ENCODE peak calls at places on chromosomes 12 and 14, in ten cellular contexts. Y is activated T-cell treated with anti-CD3 and anti-CD28 coated beads for 1 hour; T is nephron progenitor cell; D is endothelial cell; W is CD8-positive, alpha-beta T cell; S is smooth muscle cell of the brain vasculature; M is Caco-2; C is ureter; L is stimulated activated CD4-positive, alpha-beta T cell treated with anti-CD3 and anti-CD28 coated beads, Interleukin-15, amount 100 ng/mL, for 1 hour; B is HT-29. Z is an unnamed sample.
A peak's percentile ranks its signal among the peaks of the same experiment; 100 is the strongest.

GRCh38 chr12:131869871-131870418 is 24.5 kb upstream of the ULK1 start:
- DNase-seq in W (no peak), Y (no peak), T (no peak), C (no peak), M (no peak), L (no peak), D (no peak), B (no peak), S (no peak), Z (no peak)

GRCh38 chr12:32895688-32896437 is 714 bp downstream of the PKP2 start:
- DNase-seq in W (no peak), L (no peak), S (no peak), D (peak; percentile 13), Y (no peak), M (peak; percentile 74), T (peak; percentile 43), C (no peak), B (peak; percentile 74), Z (no peak)

GRCh38 chr14:79186523-79186922 is 1016.4 kb downstream of the NRXN3 start:
- DNase-seq in S (no peak), C (no peak), Y (no peak), T (no peak), L (no peak), D (no peak), W (no peak), B (no peak), M (no peak), Z (no peak)

GRCh38 chr14:105486974-105487448 is 325 bp downstream of the CRIP1 start:
- DNase-seq in Y (peak; percentile 57), D (no peak), B (peak; percentile 56), T (peak; percentile 59), L (peak; percentile 54), M (no peak), C (peak; percentile 75), S (no peak), W (peak; percentile 73), Z (no peak)

GRCh38 chr12:65999564-66000280 is 130.8 kb downstream of the LLPH start:
- DNase-seq in M (no peak), L (no peak), S (no peak), Y (no peak), B (no peak), W (no peak), C (no peak), D (no peak), T (no peak), Z (no peak)

GRCh38 chr12:46483572-46484395 is 111.2 kb upstream of the SLC38A2 start:
- DNase-seq in S (no peak), C (no peak), D (no peak), L (no peak), T (peak; percentile 8), B (no peak), Y (no peak), W (no peak), M (no peak), Z (no peak)

GRCh38 chr14:63273717-63274673 is 44.7 kb downstream of the GPHB5 start:
- DNase-seq in D (no peak), S (no peak), B (no peak), W (no peak), M (no peak), L (no peak), Y (no peak), T (no peak), C (no peak), Z (no peak)

GRCh38 chr14:72155379-72155993 is 223.3 kb downstream of the RGS6 start:
- DNase-seq in B (no peak), T (no peak), Y (no peak), D (no peak), L (no peak), M (no peak), S (no peak), W (no peak), C (no peak), Z (no peak)

GRCh38 chr12:117032593-117033381 is 66.4 kb downstream of the TESC start:
- DNase-seq in S (no peak), Y (no peak), T (peak; percentile 48), M (peak; percentile 15), W (no peak), B (no peak), C (no peak), D (no peak), L (no peak), Z (no peak)

GRCh38 chr12:48998497-48999353 is 450 bp downstream of the DDN start:
- DNase-seq in Y (no peak), B (no peak), L (no peak), D (no peak), C (no peak), W (no peak), M (peak; percentile 70), T (no peak), S (no peak), Z (no peak)

GRCh38 chr12:7017870-7018349 is 366 bp downstream of the LPCAT3 start:
- DNase-seq in S (no peak), B (peak; percentile 53), L (no peak), C (no peak), M (no peak), T (peak; percentile 77), D (no peak), Y (no peak), W (no peak), Z (peak; percentile 6)

GRCh38 chr12:92899388-92900001 is 29.6 kb downstream of the EEA1 start:
- DNase-seq in S (peak; percentile 86), W (no peak), C (peak; percentile 74), M (no peak), L (no peak), T (no peak), B (peak; percentile 19), Y (no peak), D (no peak), Z (peak; percentile 20)

GRCh38 chr12:102811125-102811737 is 105.8 kb downstream of the PAH start:
- DNase-seq in W (no peak), Y (no peak), D (peak; percentile 58), C (no peak), L (no peak), S (no peak), M (peak; percentile 43), B (peak; percentile 41), T (peak; percentile 61), Z (peak; percentile 30)

GRCh38 chr14:100645200-100645985 is 58.2 kb upstream of the BEGAIN start:
- DNase-seq in L (peak; percentile 58), B (peak; percentile 75), D (peak; percentile 95), C (peak; percentile 88), W (peak; percentile 89), Y (peak; percentile 89), S (peak; percentile 73), T (peak; percentile 89), M (peak; percentile 78), Z (peak; percentile 53)

Z was measured in SK-N-MC.